ENCODE peak calls at places on chromosomes 13 and 19, in seven cellular contexts. Y is thoracic aorta, D is SJSA1, I is fibroblast of lung, P is NCI-H1092 treated with DMSO at 0.1 percent for 48 hours, T is EL, G is NCI-H2171 treated with DMSO at 0.1 percent for 48 hours. S is an unnamed sample.

GRCh38 chr19:34041922-34042521 is 130.3 kb upstream of the LSM14A start:
- DNase-seq in Y (peak; percentile 9), D (peak; percentile 18), I (peak; percentile 37), P (peak; percentile 1), T (peak; percentile 59), G (no peak), S (peak; percentile 27)

GRCh38 chr13:76808927-76809326 is 77.3 kb downstream of the KCTD12 start:
- DNase-seq in Y (no peak), D (no peak), I (peak; percentile 93), P (no peak), T (no peak), G (no peak), S (no peak)

GRCh38 chr13:74661851-74662250 is 527.6 kb upstream of the KLF12 start:
- DNase-seq in Y (no peak), D (no peak), I (no peak), P (no peak), T (peak; percentile 80), G (peak; percentile 8), S (no peak)

GRCh38 chr19:46613525-46613924 is 11.4 kb downstream of the PTGIR start:
- DNase-seq in Y (no peak), D (no peak), I (no peak), P (no peak), T (no peak), G (no peak), S (peak; percentile 22)

GRCh38 chr13:111130111-111130508 is 15.0 kb downstream of the ARHGEF7 start:
- DNase-seq in Y (no peak), D (no peak), I (no peak), P (no peak), T (no peak), G (no peak), S (no peak)

GRCh38 chr13:113338451-113338850 is 25.5 kb downstream of the GRTP1 start:
- DNase-seq in Y (no peak), D (no peak), I (no peak), P (no peak), T (no peak), G (no peak), S (no peak)

GRCh38 chr13:53144826-53145225 is 116.2 kb downstream of the OLFM4 start:
- DNase-seq in Y (no peak), D (no peak), I (no peak), P (no peak), T (no peak), G (no peak), S (no peak)

GRCh38 chr13:99144306-99144705 is 56.3 kb upstream of the UBAC2 start:
- DNase-seq in Y (no peak), D (no peak), I (no peak), P (no peak), T (no peak), G (no peak), S (no peak)

GRCh38 chr19:16454519-16454918 is 17.3 kb downstream of the EPS15L1 start:
- DNase-seq in Y (no peak), D (no peak), I (no peak), P (no peak), T (no peak), G (no peak), S (no peak)

GRCh38 chr19:27674701-27675100 is 1538.2 kb downstream of the UQCRFS1 start:
- DNase-seq in Y (no peak), D (no peak), I (no peak), P (no peak), T (no peak), G (no peak), S (no peak)

GRCh38 chr13:42876810-42877550 is 95.6 kb downstream of the FAM216B start:
- DNase-seq in Y (no peak), D (peak; percentile 63), I (peak; percentile 49), P (no peak), T (peak; percentile 54), G (no peak), S (peak; percentile 26)

GRCh38 chr13:28609936-28610335 is 49.0 kb upstream of the POMP start:
- DNase-seq in Y (no peak), D (peak; percentile 83), I (peak; percentile 42), P (no peak), T (peak; percentile 93), G (no peak), S (no peak)

GRCh38 chr13:59982631-59983382 is 180.9 kb downstream of the DIAPH3 start:
- DNase-seq in Y (no peak), D (no peak), I (peak; percentile 45), P (no peak), T (peak; percentile 21), G (no peak), S (no peak)

GRCh38 chr13:77479326-77479725 is 56.2 kb upstream of the SCEL start:
- DNase-seq in Y (no peak), D (no peak), I (no peak), P (no peak), T (no peak), G (no peak), S (no peak)

GRCh38 chr19:33177417-33177976 is 16.6 kb upstream of the LRP3 start:
- DNase-seq in Y (peak; percentile 19), D (no peak), I (no peak), P (no peak), T (no peak), G (no peak), S (peak; percentile 84)

GRCh38 chr19:51712461-51713081 is 11.2 kb downstream of the HAS1 start:
- DNase-seq in Y (no peak), D (no peak), I (peak; percentile 27), P (no peak), T (peak; percentile 55), G (peak; percentile 47), S (peak; percentile 45)

GRCh38 chr13:29568731-29569130 is 26.8 kb downstream of the SLC7A1 start:
- DNase-seq in Y (no peak), D (no peak), I (no peak), P (no peak), T (no peak), G (no peak), S (no peak)

GRCh38 chr13:24632382-24633121 is 47.7 kb upstream of the ATP12A start:
- DNase-seq in Y (no peak), D (no peak), I (no peak), P (no peak), T (peak; percentile 23), G (no peak), S (no peak)

GRCh38 chr19:38721977-38722773 is 22.1 kb downstream of the CAPN12 start:
- DNase-seq in Y (no peak), D (no peak), I (no peak), P (no peak), T (no peak), G (no peak), S (no peak)

GRCh38 chr19:41031926-41032325 is 40.8 kb downstream of the CYP2B6 start:
- DNase-seq in Y (no peak), D (no peak), I (no peak), P (no peak), T (no peak), G (no peak), S (no peak)

GRCh38 chr13:39825886-39826285 is 170.4 kb downstream of the COG6 start:
- DNase-seq in Y (no peak), D (no peak), I (no peak), P (no peak), T (no peak), G (no peak), S (no peak)

GRCh38 chr19:13262450-13262849 is 112.2 kb downstream of the IER2 start:
- DNase-seq in Y (no peak), D (peak; percentile 39), I (peak; percentile 72), P (no peak), T (peak; percentile 57), G (peak; percentile 51), S (peak; percentile 19)

GRCh38 chr13:98570929-98571372 is 6.0 kb downstream of the STK24 start:
- DNase-seq in Y (no peak), D (peak; percentile 61), I (no peak), P (no peak), T (no peak), G (no peak), S (no peak)

GRCh38 chr13:59176775-59177174 is 987.0 kb downstream of the DIAPH3 start:
- DNase-seq in Y (no peak), D (no peak), I (no peak), P (no peak), T (peak; percentile 0), G (no peak), S (peak; percentile 17)

GRCh38 chr19:40235238-40236025 is 8.9 kb upstream of the CCNP start:
- DNase-seq in Y (no peak), D (no peak), I (no peak), P (no peak), T (no peak), G (no peak), S (no peak)

GRCh38 chr19:36775768-36776167 is 3.2 kb upstream of the ZNF850 start:
- DNase-seq in Y (no peak), D (no peak), I (no peak), P (no peak), T (no peak), G (no peak), S (no peak)

GRCh38 chr13:20425819-20426219 is 99.8 kb downstream of the CRYL1 start:
- DNase-seq in Y (no peak), D (no peak), I (no peak), P (no peak), T (no peak), G (no peak), S (no peak)

GRCh38 chr13:35716644-35717170 is 240.2 kb upstream of the MAB21L1 start:
- DNase-seq in Y (no peak), D (no peak), I (no peak), P (no peak), T (no peak), G (no peak), S (no peak)

S was measured in NCI-H146.